ENCODE peak calls at places on chromosomes 3 and 15, in eight cellular contexts. K is sciatic nerve; L is T-cell; B is RWPE1; C is CD8-positive, alpha-beta memory T cell; H is NB4; A is fibroblast of mammary gland; M is endodermal cell. F is an unnamed sample.

GRCh38 chr3:71201939-71202338 is 381.6 kb downstream of the FOXP1 start:
- DNase-seq in K (peak), L (no peak), B (no peak), C (no peak), H (no peak), A (peak), M (peak), F (no peak)

GRCh38 chr3:150729682-150730360 is 26.1 kb upstream of the ERICH6 start:
- DNase-seq in K (no peak), L (no peak), B (no peak), C (no peak), H (no peak), A (no peak), M (no peak), F (no peak)

GRCh38 chr3:38314112-38314766 is 32.1 kb downstream of the SLC22A14 start:
- DNase-seq in K (no peak), L (no peak), B (no peak), C (no peak), H (no peak), A (no peak), M (no peak), F (no peak)

GRCh38 chr3:63364495-63364894 is 86.4 kb downstream of the SYNPR start:
- DNase-seq in K (no peak), L (no peak), B (peak), C (no peak), H (peak), A (peak), M (no peak), F (no peak)

GRCh38 chr3:107897471-107898180 is 193.2 kb downstream of the CD47 start:
- DNase-seq in K (no peak), L (no peak), B (no peak), C (no peak), H (no peak), A (peak), M (no peak), F (no peak)

GRCh38 chr3:99620976-99621375 is 17.4 kb upstream of the COL8A1 start:
- DNase-seq in K (no peak), L (no peak), B (no peak), C (no peak), H (no peak), A (no peak), M (no peak), F (no peak)

GRCh38 chr15:27492021-27492621 is 521.1 kb downstream of the GABRG3 start:
- DNase-seq in K (no peak), L (no peak), B (no peak), C (no peak), H (no peak), A (no peak), M (no peak), F (no peak)

GRCh38 chr3:9951598-9951961 is 628 bp downstream of the PRRT3 start:
- DNase-seq in K (no peak), L (no peak), B (no peak), C (no peak), H (no peak), A (no peak), M (no peak), F (no peak)

GRCh38 chr15:90006217-90007088 is 5.3 kb downstream of the ZNF710 start:
- DNase-seq in K (no peak), L (no peak), B (no peak), C (no peak), H (no peak), A (no peak), M (peak), F (no peak)

GRCh38 chr3:188187055-188187454 is 33.1 kb downstream of the LPP start:
- DNase-seq in K (no peak), L (no peak), B (peak), C (no peak), H (peak), A (peak), M (no peak), F (peak)

GRCh38 chr3:9280477-9281219 is 31.2 kb upstream of the SRGAP3 start:
- DNase-seq in K (no peak), L (no peak), B (no peak), C (no peak), H (no peak), A (peak), M (peak), F (no peak)

GRCh38 chr3:121649645-121650044 is 11.1 kb downstream of the HCLS1 start:
- DNase-seq in K (no peak), L (no peak), B (peak), C (no peak), H (no peak), A (peak), M (no peak), F (no peak)

GRCh38 chr15:79897701-79898113 is 893 bp upstream of the MTHFS start:
- DNase-seq in K (no peak), L (no peak), B (no peak), C (no peak), H (peak), A (no peak), M (no peak), F (no peak)

GRCh38 chr3:29406433-29406832 is 125.6 kb downstream of the RBMS3 start:
- DNase-seq in K (no peak), L (no peak), B (no peak), C (no peak), H (no peak), A (no peak), M (no peak), F (no peak)

GRCh38 chr3:134937256-134938023 is 142.4 kb downstream of the EPHB1 start:
- DNase-seq in K (no peak), L (no peak), B (no peak), C (no peak), H (no peak), A (peak), M (peak), F (no peak)

GRCh38 chr3:44825264-44825925 is 36.3 kb upstream of the TMEM42 start:
- DNase-seq in K (no peak), L (no peak), B (no peak), C (no peak), H (peak), A (peak), M (no peak), F (no peak)

GRCh38 chr3:45870099-45870498 is 16.2 kb upstream of the CCR9 start:
- DNase-seq in K (no peak), L (peak), B (no peak), C (peak), H (no peak), A (no peak), M (no peak), F (peak)

GRCh38 chr3:177193706-177194268 is 3.5 kb downstream of the TBL1XR1 start:
- DNase-seq in K (no peak), L (no peak), B (no peak), C (no peak), H (no peak), A (no peak), M (no peak), F (no peak)

GRCh38 chr3:123884258-123884831 is at the start of gene MYLK:
- DNase-seq in K (peak), L (no peak), B (peak), C (no peak), H (peak), A (peak), M (peak), F (no peak)

GRCh38 chr15:60957111-60957510 is 272.0 kb downstream of the RORA start:
- DNase-seq in K (no peak), L (no peak), B (no peak), C (no peak), H (no peak), A (no peak), M (no peak), F (no peak)

GRCh38 chr15:79265167-79265566 is 17.4 kb upstream of the ANKRD34C start:
- DNase-seq in K (no peak), L (no peak), B (peak), C (no peak), H (no peak), A (no peak), M (no peak), F (no peak)

GRCh38 chr15:40336129-40337122 is 4.3 kb downstream of the CCDC9B start:
- DNase-seq in K (peak), L (no peak), B (no peak), C (no peak), H (peak), A (no peak), M (peak), F (no peak)

GRCh38 chr3:13144163-13145023 is 71.2 kb upstream of the IQSEC1 start:
- DNase-seq in K (peak), L (no peak), B (no peak), C (no peak), H (no peak), A (no peak), M (peak), F (no peak)

GRCh38 chr3:194871143-194871863 is 185.6 kb downstream of the FAM43A start:
- DNase-seq in K (peak), L (no peak), B (peak), C (no peak), H (peak), A (peak), M (peak), F (no peak)

GRCh38 chr3:149936812-149937230 is 33.9 kb downstream of the PFN2 start:
- DNase-seq in K (no peak), L (peak), B (peak), C (peak), H (peak), A (peak), M (peak), F (peak)

GRCh38 chr3:172749201-172749965 is 1.1 kb upstream of the ECT2 start:
- DNase-seq in K (no peak), L (no peak), B (peak), C (no peak), H (no peak), A (peak), M (no peak), F (no peak)

GRCh38 chr3:43748179-43748578 is 57.4 kb downstream of the ABHD5 start:
- DNase-seq in K (no peak), L (no peak), B (peak), C (no peak), H (no peak), A (peak), M (peak), F (no peak)

GRCh38 chr3:160641675-160642330 is 35.2 kb upstream of the ARL14 start:
- DNase-seq in K (no peak), L (no peak), B (peak), C (no peak), H (no peak), A (peak), M (no peak), F (no peak)

GRCh38 chr3:129122697-129123055 is 1.1 kb upstream of the RAB43 start:
- DNase-seq in K (no peak), L (no peak), B (no peak), C (no peak), H (peak), A (no peak), M (no peak), F (no peak)

GRCh38 chr15:72685301-72685924 is 569 bp downstream of the HIGD2B start:
- DNase-seq in K (no peak), L (no peak), B (no peak), C (no peak), H (peak), A (no peak), M (no peak), F (no peak)

GRCh38 chr3:144810150-144810549 is 838.5 kb downstream of the DIPK2A start:
- DNase-seq in K (no peak), L (no peak), B (no peak), C (no peak), H (peak), A (no peak), M (no peak), F (no peak)

GRCh38 chr3:177929310-177929709 is 606.9 kb upstream of the KCNMB2 start:
- DNase-seq in K (no peak), L (no peak), B (no peak), C (no peak), H (no peak), A (peak), M (no peak), F (no peak)

GRCh38 chr15:66066439-66066838 is 187.1 kb downstream of the MEGF11 start:
- DNase-seq in K (peak), L (no peak), B (no peak), C (no peak), H (no peak), A (no peak), M (peak), F (no peak)

GRCh38 chr3:182149594-182149993 is 437.9 kb downstream of the SOX2 start:
- DNase-seq in K (no peak), L (no peak), B (no peak), C (no peak), H (no peak), A (no peak), M (no peak), F (no peak)